ENCODE peak calls at places on chromosomes 12 and 14, in five cellular contexts. T is NCI-H524, E is AG08396, X is NB4, C is GM23338. M is an unnamed sample.
A peak's percentile ranks its signal among the peaks of the same experiment; 100 is the strongest.

GRCh38 chr12:108914031-108914630 is 34.2 kb downstream of the DAO start:
- DNase-seq in T (no peak), E (no peak), X (peak; percentile 27), C (no peak), M (no peak)

GRCh38 chr14:76326918-76327689 is 48.8 kb upstream of the ESRRB start:
- DNase-seq in T (no peak), E (no peak), X (peak; percentile 20), C (no peak), M (no peak)

GRCh38 chr14:74663884-74664283 is 49.0 kb downstream of the AREL1 start:
- DNase-seq in T (no peak), E (no peak), X (no peak), C (no peak), M (no peak)

GRCh38 chr12:42213023-42213422 is 25.0 kb downstream of the YAF2 start:
- DNase-seq in T (peak; percentile 28), E (no peak), X (no peak), C (no peak), M (peak; percentile 49)

GRCh38 chr12:62865860-62866407 is 69.0 kb downstream of the PPM1H start:
- DNase-seq in T (no peak), E (no peak), X (no peak), C (peak; percentile 69), M (no peak)

GRCh38 chr12:98770230-98770629 is 125.1 kb downstream of the APAF1 start:
- DNase-seq in T (no peak), E (no peak), X (no peak), C (no peak), M (no peak)

GRCh38 chr12:10101648-10102220 is 2.9 kb upstream of the CLEC1A start:
- DNase-seq in T (no peak), E (no peak), X (no peak), C (no peak), M (no peak)

GRCh38 chr12:1457901-1458300 is 136.5 kb downstream of the FBXL14 start:
- DNase-seq in T (no peak), E (peak; percentile 74), X (no peak), C (no peak), M (no peak)

GRCh38 chr14:70047598-70048312 is 141.0 kb downstream of the SLC8A3 start:
- DNase-seq in T (no peak), E (no peak), X (no peak), C (no peak), M (no peak)

M was measured in NCI-H82.